ENCODE peak calls at places on chromosomes 2 and 18, in ten cellular contexts. D, E, F, J, X, O, T, L, M and G are unnamed samples.

GRCh38 chr2:210086292-210086691 is 83.9 kb downstream of the RPE start:
- DNase-seq in D (no peak), E (no peak), F (no peak), J (no peak), X (peak), O (no peak), T (peak), L (no peak), M (no peak), G (no peak)

GRCh38 chr18:62324917-62325805 is at the start of gene TNFRSF11A:
- DNase-seq in D (no peak), E (no peak), F (peak), J (no peak), X (peak), O (peak), T (no peak), L (no peak), M (peak), G (no peak)

GRCh38 chr2:219249203-219249980 is 3.7 kb upstream of the TUBA4B start:
- DNase-seq in D (peak), E (peak), F (peak), J (peak), X (peak), O (peak), T (peak), L (peak), M (no peak), G (peak)

GRCh38 chr2:196105956-196106355 is 37.3 kb upstream of the DNAH7 start:
- DNase-seq in D (no peak), E (no peak), F (no peak), J (no peak), X (peak), O (no peak), T (no peak), L (no peak), M (no peak), G (no peak)

GRCh38 chr18:9658111-9658641 is 43.8 kb upstream of the PPP4R1 start:
- DNase-seq in D (no peak), E (no peak), F (no peak), J (no peak), X (no peak), O (no peak), T (no peak), L (no peak), M (no peak), G (no peak)

GRCh38 chr18:70553245-70553960 is 264.6 kb downstream of the SOCS6 start:
- DNase-seq in D (no peak), E (no peak), F (no peak), J (no peak), X (no peak), O (no peak), T (no peak), L (no peak), M (no peak), G (no peak)

GRCh38 chr2:185628985-185629384 is 109.6 kb upstream of the FSIP2 start:
- DNase-seq in D (no peak), E (no peak), F (no peak), J (peak), X (peak), O (no peak), T (no peak), L (no peak), M (no peak), G (no peak)

GRCh38 chr2:73952499-73953446 is 26.1 kb downstream of the DGUOK start:
- DNase-seq in D (no peak), E (no peak), F (no peak), J (no peak), X (peak), O (no peak), T (peak), L (no peak), M (no peak), G (no peak)

GRCh38 chr2:126932529-126932928 is 33.8 kb downstream of the TEX51 start:
- DNase-seq in D (no peak), E (no peak), F (no peak), J (no peak), X (peak), O (no peak), T (no peak), L (no peak), M (no peak), G (no peak)

DNA sequence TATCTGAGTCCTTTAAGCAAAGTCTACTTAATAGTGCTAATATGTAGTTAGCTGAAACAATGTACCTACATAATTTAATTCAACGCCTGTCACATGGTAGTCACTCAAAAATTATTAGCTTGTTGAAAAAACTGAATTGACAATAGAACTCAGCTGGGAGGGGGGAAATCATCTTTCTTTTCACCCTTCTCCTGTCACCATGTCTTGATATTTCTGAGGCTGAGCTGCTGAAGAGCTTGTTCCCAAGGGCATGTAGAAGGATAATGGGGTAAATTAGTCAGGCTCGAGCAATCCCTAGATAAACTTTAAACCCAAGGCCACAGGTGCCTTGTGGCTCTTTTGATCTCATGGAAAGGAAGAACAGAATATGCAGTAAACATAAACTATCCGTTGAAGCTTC is 339.6 kb upstream of the LRATD1 start:
- DNase-seq in D (no peak), E (no peak), F (no peak), J (no peak), X (no peak), O (no peak), T (no peak), L (no peak), M (no peak), G (no peak)
- H3K4me3 ChIP-seq in D (no peak), E (no peak), F (no peak), J (no peak), X (no peak), O (no peak), T (no peak), L (no peak), M (no peak), G (no peak)

DNA sequence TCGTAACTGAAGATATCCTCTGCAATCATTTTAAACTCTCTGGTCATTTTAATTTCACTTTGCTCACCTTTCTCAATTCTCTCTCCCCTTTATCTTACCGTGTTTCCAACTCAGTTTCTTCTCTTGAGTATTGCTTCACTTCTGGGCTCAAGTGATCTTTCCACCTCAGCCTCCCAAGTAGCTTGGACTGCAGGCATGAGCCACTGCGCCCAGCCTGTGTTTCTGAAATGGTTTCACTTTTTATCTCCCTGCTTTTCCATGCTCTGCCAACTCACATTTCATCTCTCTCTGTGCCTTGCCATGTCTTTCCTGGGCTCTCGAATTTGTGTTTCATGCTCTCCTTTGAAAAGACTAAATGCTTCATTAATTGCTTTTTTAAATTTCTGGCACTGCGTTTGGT is 30.5 kb upstream of the TMEM131 start:
- DNase-seq in D (no peak), E (no peak), F (no peak), J (no peak), X (no peak), O (no peak), T (peak), L (no peak), M (no peak), G (no peak)
- H3K4me3 ChIP-seq in D (no peak), E (no peak), F (no peak), J (no peak), X (peak), O (no peak), T (no peak), L (no peak), M (no peak), G (no peak)

GRCh38 chr2:55419514-55420243 is at the start of gene CCDC88A:
- DNase-seq in D (peak), E (peak), F (peak), J (peak), X (peak), O (peak), T (peak), L (peak), M (peak), G (peak)

GRCh38 chr2:55420901-55421300 is 1.2 kb upstream of the CCDC88A start:
- DNase-seq in D (no peak), E (no peak), F (no peak), J (no peak), X (peak), O (no peak), T (no peak), L (no peak), M (no peak), G (no peak)

GRCh38 chr2:55420244-55420713 is 623 bp upstream of the CCDC88A start:
- DNase-seq in D (no peak), E (no peak), F (no peak), J (no peak), X (peak), O (no peak), T (no peak), L (no peak), M (no peak), G (no peak)

GRCh38 chr2:55422876-55423275 is 3.2 kb upstream of the CCDC88A start:
- DNase-seq in D (no peak), E (no peak), F (no peak), J (no peak), X (no peak), O (no peak), T (no peak), L (no peak), M (no peak), G (no peak)

GRCh38 chr2:55421326-55421725 is 1.7 kb upstream of the CCDC88A start:
- DNase-seq in D (no peak), E (no peak), F (no peak), J (no peak), X (no peak), O (no peak), T (no peak), L (no peak), M (no peak), G (no peak)
- H3K4me3 ChIP-seq in D (no peak), E (no peak), F (peak), J (no peak), X (no peak), O (no peak), T (no peak), L (no peak), M (no peak), G (no peak)

GRCh38 chr2:240831594-240832204 is 11.7 kb upstream of the KIF1A start:
- DNase-seq in D (no peak), E (no peak), F (no peak), J (no peak), X (no peak), O (no peak), T (no peak), L (no peak), M (no peak), G (no peak)
- H3K4me3 ChIP-seq in D (peak), E (no peak), F (no peak), J (peak), X (no peak), O (peak), T (peak), L (no peak), M (peak), G (peak)